ENCODE peak calls at places on chromosomes 13 and 19, in five cellular contexts. One of them, this sample, is unnamed.

GRCh38 chr19:44685877-44686276 is 13.1 kb upstream of the CEACAM16 start:
- DNase-seq in thoracic aorta: no peak
- DNase-seq in mammary epithelial cell: no peak
- DNase-seq in left kidney: no peak
- DNase-seq in BE2C: no peak
- DNase-seq in this sample: no peak

GRCh38 chr19:55028757-55029156 is 9.3 kb downstream of the GP6 start:
- DNase-seq in thoracic aorta: no peak
- DNase-seq in mammary epithelial cell: no peak
- DNase-seq in left kidney: no peak
- DNase-seq in BE2C: no peak
- DNase-seq in this sample: no peak

GRCh38 chr13:76533251-76533650 is 353.0 kb downstream of the KCTD12 start:
- DNase-seq in thoracic aorta: no peak
- DNase-seq in mammary epithelial cell: no peak
- DNase-seq in left kidney: no peak
- DNase-seq in BE2C: no peak
- DNase-seq in this sample: no peak

GRCh38 chr13:35917942-35918645 is 213.1 kb downstream of the DCLK1 start:
- DNase-seq in thoracic aorta: no peak
- DNase-seq in mammary epithelial cell: no peak
- DNase-seq in left kidney: peak; percentile 58
- DNase-seq in BE2C: no peak
- DNase-seq in this sample: no peak

GRCh38 chr13:92103673-92104296 is 705.4 kb downstream of the GPC5 start:
- DNase-seq in thoracic aorta: no peak
- DNase-seq in mammary epithelial cell: no peak
- DNase-seq in left kidney: peak; percentile 58
- DNase-seq in BE2C: no peak
- DNase-seq in this sample: no peak

GRCh38 chr19:6048348-6048747 is 62.0 kb downstream of the RFX2 start:
- DNase-seq in thoracic aorta: no peak
- DNase-seq in mammary epithelial cell: no peak
- DNase-seq in left kidney: no peak
- DNase-seq in BE2C: no peak
- DNase-seq in this sample: no peak

GRCh38 chr19:13211426-13212308 is 61.5 kb downstream of the IER2 start:
- DNase-seq in thoracic aorta: no peak
- DNase-seq in mammary epithelial cell: no peak
- DNase-seq in left kidney: no peak
- DNase-seq in BE2C: no peak
- DNase-seq in this sample: no peak

GRCh38 chr13:59112375-59112774 is 1051.4 kb downstream of the DIAPH3 start:
- DNase-seq in thoracic aorta: no peak
- DNase-seq in mammary epithelial cell: peak; percentile 64
- DNase-seq in left kidney: peak; percentile 38
- DNase-seq in BE2C: peak; percentile 30
- DNase-seq in this sample: no peak

GRCh38 chr19:4523306-4524110 is 5.2 kb upstream of the PLIN4 start:
- DNase-seq in thoracic aorta: no peak
- DNase-seq in mammary epithelial cell: no peak
- DNase-seq in left kidney: peak; percentile 44
- DNase-seq in BE2C: peak; percentile 66
- DNase-seq in this sample: no peak

GRCh38 chr19:16062789-16063188 is 13.5 kb upstream of the TPM4 start:
- DNase-seq in thoracic aorta: no peak
- DNase-seq in mammary epithelial cell: no peak
- DNase-seq in left kidney: peak; percentile 56
- DNase-seq in BE2C: peak; percentile 70
- DNase-seq in this sample: no peak

GRCh38 chr19:46537136-46538097 is 41.8 kb upstream of the PNMA8B start:
- DNase-seq in thoracic aorta: no peak
- DNase-seq in mammary epithelial cell: peak; percentile 17
- DNase-seq in left kidney: peak; percentile 52
- DNase-seq in BE2C: peak; percentile 69
- DNase-seq in this sample: no peak

GRCh38 chr19:43578787-43579186 is 3.2 kb downstream of the PINLYP start:
- DNase-seq in thoracic aorta: no peak
- DNase-seq in mammary epithelial cell: no peak
- DNase-seq in left kidney: no peak
- DNase-seq in BE2C: no peak
- DNase-seq in this sample: no peak

GRCh38 chr19:17081672-17082630 is 6.4 kb downstream of the MYO9B start:
- DNase-seq in thoracic aorta: no peak
- DNase-seq in mammary epithelial cell: no peak
- DNase-seq in left kidney: no peak
- DNase-seq in BE2C: no peak
- DNase-seq in this sample: no peak

GRCh38 chr19:16899566-16900075 is 10.8 kb downstream of the F2RL3 start:
- DNase-seq in thoracic aorta: no peak
- DNase-seq in mammary epithelial cell: peak; percentile 27
- DNase-seq in left kidney: no peak
- DNase-seq in BE2C: peak; percentile 34
- DNase-seq in this sample: no peak

GRCh38 chr13:64206430-64207225 is 2791.0 kb upstream of the PCDH20 start:
- DNase-seq in thoracic aorta: no peak
- DNase-seq in mammary epithelial cell: no peak
- DNase-seq in left kidney: no peak
- DNase-seq in BE2C: no peak
- DNase-seq in this sample: no peak